ENCODE peak calls at places on chromosomes 6 and 20, in ten cellular contexts. Q is psoas muscle, S is Peyer's patch, I is ovary, L is NB4, H is heart right ventricle, Y is brain microvascular endothelial cell, A is fibroblast of mammary gland, M is cardiac muscle cell, X is mucosa of descending colon. Z is an unnamed sample.

GRCh38 chr6:55664581-55665223 is 85.7 kb upstream of the HMGCLL1 start:
- DNase-seq in Q (no peak), S (no peak), I (no peak), L (no peak), H (no peak), Y (no peak), A (peak), M (no peak), X (no peak), Z (no peak)

GRCh38 chr20:665276-665675 is 10.3 kb downstream of the SCRT2 start:
- DNase-seq in Q (no peak), S (no peak), I (no peak), L (no peak), H (no peak), Y (no peak), A (no peak), M (no peak), X (no peak), Z (no peak)

GRCh38 chr6:3163248-3163594 is 5.9 kb upstream of the TUBB2A start:
- DNase-seq in Q (peak), S (no peak), I (no peak), L (no peak), H (no peak), Y (no peak), A (no peak), M (no peak), X (peak), Z (no peak)

GRCh38 chr6:26550250-26550993 is 12.3 kb downstream of the HMGN4 start:
- DNase-seq in Q (peak), S (peak), I (peak), L (peak), H (peak), Y (no peak), A (peak), M (peak), X (peak), Z (peak)

GRCh38 chr6:125791151-125791819 is 525 bp downstream of the NCOA7 start:
- DNase-seq in Q (no peak), S (no peak), I (peak), L (peak), H (no peak), Y (peak), A (peak), M (peak), X (peak), Z (peak)

GRCh38 chr6:13395272-13396237 is 67.2 kb upstream of the TBC1D7 start:
- DNase-seq in Q (peak), S (no peak), I (no peak), L (peak), H (peak), Y (peak), A (peak), M (peak), X (peak), Z (peak)

GRCh38 chr20:61950631-61951010 is 115.1 kb downstream of the TAF4 start:
- DNase-seq in Q (no peak), S (peak), I (no peak), L (no peak), H (no peak), Y (no peak), A (no peak), M (no peak), X (peak), Z (no peak)

GRCh38 chr6:135540207-135540877 is 42.8 kb upstream of the AHI1 start:
- DNase-seq in Q (no peak), S (no peak), I (no peak), L (no peak), H (no peak), Y (peak), A (peak), M (peak), X (no peak), Z (peak)

GRCh38 chr6:165656581-165657324 is 6.3 kb downstream of the PDE10A start:
- DNase-seq in Q (no peak), S (no peak), I (no peak), L (no peak), H (no peak), Y (no peak), A (no peak), M (no peak), X (no peak), Z (no peak)

GRCh38 chr6:122726649-122727048 is 52.9 kb upstream of the FABP7 start:
- DNase-seq in Q (no peak), S (no peak), I (no peak), L (peak), H (no peak), Y (peak), A (peak), M (peak), X (no peak), Z (peak)

GRCh38 chr6:42313941-42314570 is 96.4 kb upstream of the MRPS10 start:
- DNase-seq in Q (no peak), S (no peak), I (peak), L (no peak), H (no peak), Y (peak), A (peak), M (peak), X (no peak), Z (peak)

GRCh38 chr20:11091496-11091895 is 417.7 kb upstream of the JAG1 start:
- DNase-seq in Q (no peak), S (no peak), I (no peak), L (no peak), H (no peak), Y (no peak), A (no peak), M (peak), X (no peak), Z (peak)

GRCh38 chr6:77573843-77574242 is 79.0 kb upstream of the MEI4 start:
- DNase-seq in Q (no peak), S (no peak), I (no peak), L (no peak), H (no peak), Y (no peak), A (no peak), M (no peak), X (no peak), Z (no peak)

GRCh38 chr6:32967151-32968091 is 973 bp upstream of the BRD2 start:
- DNase-seq in Q (no peak), S (no peak), I (no peak), L (peak), H (no peak), Y (no peak), A (peak), M (peak), X (no peak), Z (peak)

GRCh38 chr6:166567107-166567506 is 19.4 kb downstream of the RAMACL start:
- DNase-seq in Q (peak), S (no peak), I (no peak), L (no peak), H (no peak), Y (peak), A (peak), M (peak), X (no peak), Z (peak)

GRCh38 chr6:150549577-150550184 is 50.0 kb upstream of the PLEKHG1 start:
- DNase-seq in Q (no peak), S (no peak), I (no peak), L (no peak), H (no peak), Y (no peak), A (no peak), M (no peak), X (no peak), Z (no peak)

GRCh38 chr6:145733207-145733606 is 2.1 kb downstream of the EPM2A start:
- DNase-seq in Q (no peak), S (no peak), I (no peak), L (no peak), H (no peak), Y (no peak), A (no peak), M (no peak), X (no peak), Z (no peak)
- TF ChIP-seq CTCF in Q (no peak), S (no peak), I (no peak), L (no peak), H (no peak), Y (no peak), A (no peak), M (no peak), X (no peak), Z (no peak)

GRCh38 chr20:46199198-46199597 is 81.1 kb downstream of the CD40 start:
- DNase-seq in Q (no peak), S (no peak), I (no peak), L (no peak), H (no peak), Y (no peak), A (no peak), M (no peak), X (no peak), Z (no peak)
- H3K4me3 ChIP-seq in Q (no peak), S (no peak), I (no peak), L (no peak), H (no peak), Y (no peak), A (no peak), M (no peak), X (no peak), Z (no peak)

DNA sequence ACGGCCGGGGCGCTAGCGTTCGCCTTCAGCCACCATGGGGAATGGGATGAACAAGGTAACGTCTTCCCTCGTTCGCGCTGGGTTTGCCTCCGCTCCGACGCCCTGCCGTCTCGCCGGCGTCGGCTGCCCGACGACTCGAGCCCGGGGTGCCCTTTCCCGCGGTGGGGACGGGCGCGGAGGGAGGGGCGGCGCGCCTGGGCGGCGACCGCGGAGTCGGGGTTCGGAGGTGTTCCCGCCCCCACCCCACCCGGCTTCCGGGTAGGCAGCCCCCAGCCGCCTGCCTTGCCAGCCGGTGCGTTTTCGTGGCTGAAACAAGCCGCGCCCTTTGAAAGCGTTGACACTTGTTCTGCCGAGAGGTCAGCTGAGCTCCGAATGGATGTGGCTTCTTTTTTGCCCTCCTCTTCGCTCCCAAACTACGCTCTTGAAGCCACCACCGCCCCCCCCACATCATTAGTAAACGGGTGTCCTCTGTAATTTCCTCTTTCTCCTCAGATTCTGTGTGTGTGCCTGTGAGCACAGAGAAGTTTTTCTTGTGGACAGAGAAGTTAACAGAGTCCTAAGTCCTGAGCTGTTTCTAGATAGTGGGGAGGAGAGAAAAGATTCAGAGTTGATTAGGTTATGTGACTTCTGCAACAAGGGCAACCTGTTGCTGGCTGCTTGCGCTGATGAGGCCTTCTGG is 358 bp downstream of the DUSP22 start:
- DNase-seq in Q (peak), S (peak), I (peak), L (peak), H (peak), Y (no peak), A (peak), M (peak), X (peak), Z (peak)
- TF ChIP-seq CTCF in Q (no peak), S (no peak), I (no peak), L (no peak), H (no peak), Y (no peak), A (no peak), M (no peak), X (no peak), Z (no peak)

GRCh38 chr6:6810727-6811126 is 222.2 kb downstream of the LY86 start:
- DNase-seq in Q (no peak), S (no peak), I (no peak), L (no peak), H (no peak), Y (no peak), A (no peak), M (no peak), X (no peak), Z (no peak)
- H3K4me3 ChIP-seq in Q (peak), S (peak), I (no peak), L (no peak), H (peak), Y (peak), A (peak), M (no peak), X (no peak), Z (peak)

GRCh38 chr6:160991411-160992322 is at the start of gene MAP3K4:
- DNase-seq in Q (peak), S (peak), I (peak), L (peak), H (peak), Y (peak), A (peak), M (peak), X (peak), Z (peak)
- TF ChIP-seq CTCF in Q (no peak), S (no peak), I (no peak), L (no peak), H (no peak), Y (no peak), A (no peak), M (no peak), X (no peak), Z (no peak)

DNA sequence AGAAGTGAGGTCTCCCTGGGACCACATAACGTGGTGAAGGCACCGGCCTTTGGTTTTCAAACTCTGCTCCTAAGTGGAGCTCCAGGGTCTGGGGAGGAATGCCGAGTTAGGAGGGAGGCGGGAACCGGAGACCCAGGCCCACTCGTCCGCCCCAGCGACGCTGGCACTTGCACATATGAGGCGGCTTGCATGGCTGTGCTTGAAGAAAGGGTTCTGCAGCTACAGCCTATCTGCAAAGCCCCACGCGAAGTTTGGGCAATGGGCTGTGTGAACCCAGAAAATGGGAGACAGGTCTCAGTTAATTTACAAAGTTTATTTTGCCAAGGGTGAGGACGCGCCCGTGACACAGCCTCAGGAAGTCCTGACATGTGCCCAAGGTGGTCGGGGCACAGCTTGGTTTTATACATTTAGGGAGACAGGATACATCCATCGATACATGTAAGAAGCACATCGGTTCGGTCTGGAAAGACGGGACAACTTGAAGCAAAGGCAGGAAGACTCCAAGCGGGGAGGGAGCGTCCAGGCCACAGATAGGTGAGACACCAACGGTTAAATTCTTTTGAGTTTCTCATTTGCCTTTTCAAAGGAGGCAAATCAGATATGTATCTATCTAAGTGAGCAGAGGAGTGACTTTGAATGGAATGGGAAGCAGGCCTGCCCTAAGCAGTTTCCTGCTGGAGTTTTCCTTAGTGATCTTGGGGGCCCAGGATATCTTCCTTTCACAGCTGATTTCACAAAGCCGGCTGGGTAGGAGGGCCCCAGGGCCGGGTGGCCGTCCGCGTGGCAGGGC is 782 bp upstream of the PCMTD2 start:
- DNase-seq in Q (no peak), S (peak), I (no peak), L (no peak), H (no peak), Y (no peak), A (peak), M (no peak), X (no peak), Z (no peak)
- H3K4me3 ChIP-seq in Q (peak), S (peak), I (peak), L (peak), H (peak), Y (peak), A (peak), M (peak), X (peak), Z (peak)

DNA sequence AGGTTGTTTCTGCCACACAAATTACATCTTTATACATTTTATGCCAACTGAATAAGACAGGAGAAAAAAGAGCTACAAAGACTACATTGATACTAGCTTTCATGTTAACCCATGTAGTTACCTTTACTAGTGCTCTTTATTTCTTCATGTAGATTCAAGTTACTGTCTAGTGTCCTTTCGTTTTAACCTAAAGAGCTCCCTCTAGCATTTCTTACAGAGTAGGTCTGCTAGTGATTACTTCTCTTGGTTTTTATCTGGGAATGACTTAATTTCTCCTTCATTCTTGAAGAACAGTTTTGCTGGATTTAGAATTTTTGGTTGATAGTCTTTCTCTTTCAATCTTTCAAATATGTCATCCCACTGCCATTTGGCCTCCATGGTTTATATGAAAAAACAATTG is 21.2 kb upstream of the NOP56 start:
- DNase-seq in Q (no peak), S (no peak), I (no peak), L (peak), H (no peak), Y (no peak), A (peak), M (peak), X (no peak), Z (peak)
- TF ChIP-seq CTCF in Q (no peak), S (no peak), I (no peak), L (peak), H (no peak), Y (no peak), A (no peak), M (peak), X (no peak), Z (no peak)

Z was measured in cardiac fibroblast.